ENCODE peak calls at places on chromosomes 1 and 21, in five cellular contexts. V is K562, Q is HepG2, R is GM12878, M is SK-N-SH. I is an unnamed sample.

GRCh38 chr1:14055442-14056225 is 355.6 kb downstream of the PRDM2 start:
- DNase-seq in V (no peak), Q (no peak), R (no peak), M (no peak), I (no peak)

GRCh38 chr1:210464519-210465039 is 135.9 kb downstream of the HHAT start:
- DNase-seq in V (no peak), Q (no peak), R (no peak), M (peak; percentile 8), I (peak; percentile 44)

GRCh38 chr1:178739285-178740045 is 14.4 kb downstream of the RALGPS2 start:
- DNase-seq in V (no peak), Q (no peak), R (no peak), M (no peak), I (peak; percentile 81)

GRCh38 chr1:13813398-13814012 is 113.5 kb downstream of the PRDM2 start:
- DNase-seq in V (peak; percentile 80), Q (no peak), R (no peak), M (peak; percentile 36), I (no peak)

GRCh38 chr1:207004931-207005830 is 27.4 kb downstream of the C1orf116 start:
- DNase-seq in V (peak; percentile 72), Q (peak; percentile 73), R (peak; percentile 7), M (peak; percentile 51), I (peak; percentile 74)

GRCh38 chr1:19799233-19799876 is 361 bp downstream of the TMCO4 start:
- DNase-seq in V (peak; percentile 57), Q (peak; percentile 56), R (no peak), M (peak; percentile 83), I (peak; percentile 37)

GRCh38 chr1:214260561-214261205 is 20.3 kb upstream of the SMYD2 start:
- DNase-seq in V (no peak), Q (no peak), R (no peak), M (no peak), I (no peak)

GRCh38 chr21:31473685-31474345 is 129.8 kb upstream of the TIAM1 start:
- DNase-seq in V (no peak), Q (no peak), R (no peak), M (no peak), I (no peak)

GRCh38 chr1:109771712-109772657 is 8.3 kb upstream of the EPS8L3 start:
- DNase-seq in V (no peak), Q (peak; percentile 50), R (no peak), M (no peak), I (no peak)

GRCh38 chr1:77958391-77958790 is 20.5 kb downstream of the FUBP1 start:
- DNase-seq in V (no peak), Q (no peak), R (no peak), M (no peak), I (no peak)

GRCh38 chr1:17663646-17664045 is 91.5 kb upstream of the ACTL8 start:
- DNase-seq in V (no peak), Q (no peak), R (no peak), M (no peak), I (no peak)

GRCh38 chr1:228082975-228083870 is 715 bp downstream of the ARF1 start:
- DNase-seq in V (peak; percentile 63), Q (no peak), R (no peak), M (peak; percentile 55), I (peak; percentile 29)

GRCh38 chr1:168621356-168621755 is 45.0 kb downstream of the XCL1 start:
- DNase-seq in V (no peak), Q (no peak), R (no peak), M (no peak), I (no peak)

GRCh38 chr1:116179398-116179797 is 68.2 kb downstream of the MAB21L3 start:
- DNase-seq in V (no peak), Q (peak; percentile 74), R (no peak), M (no peak), I (no peak)

GRCh38 chr21:45542667-45543370 is 579 bp upstream of the SLC19A1 start:
- DNase-seq in V (no peak), Q (no peak), R (no peak), M (peak; percentile 62), I (no peak)

GRCh38 chr21:41369105-41369914 is 7.5 kb downstream of the MX2 start:
- DNase-seq in V (no peak), Q (peak; percentile 40), R (peak; percentile 42), M (peak; percentile 42), I (no peak)

GRCh38 chr1:1080122-1080753 is 6.1 kb upstream of the RNF223 start:
- DNase-seq in V (peak; percentile 86), Q (peak; percentile 45), R (no peak), M (peak; percentile 94), I (peak; percentile 33)

GRCh38 chr1:212860713-212861581 is 2.9 kb downstream of the FLVCR1 start:
- DNase-seq in V (peak; percentile 82), Q (no peak), R (no peak), M (no peak), I (peak; percentile 52)

GRCh38 chr1:229940689-229941088 is 126.3 kb upstream of the GALNT2 start:
- DNase-seq in V (no peak), Q (no peak), R (no peak), M (no peak), I (peak; percentile 6)

GRCh38 chr21:41817228-41817627 is 50.4 kb upstream of the RIPK4 start:
- DNase-seq in V (peak; percentile 76), Q (peak; percentile 44), R (no peak), M (peak; percentile 72), I (peak; percentile 83)

GRCh38 chr1:24928631-24929090 is 1.4 kb downstream of the RUNX3 start:
- DNase-seq in V (no peak), Q (no peak), R (no peak), M (peak; percentile 50), I (no peak)

GRCh38 chr1:19504796-19505693 is 19.7 kb upstream of the CAPZB start:
- DNase-seq in V (no peak), Q (no peak), R (no peak), M (no peak), I (peak; percentile 95)

GRCh38 chr1:93625582-93626327 is 55.9 kb downstream of the BCAR3 start:
- DNase-seq in V (no peak), Q (no peak), R (no peak), M (peak; percentile 48), I (peak; percentile 93)

GRCh38 chr1:32972814-32973428 is 8.3 kb upstream of the RNF19B start:
- DNase-seq in V (no peak), Q (no peak), R (no peak), M (peak; percentile 91), I (peak; percentile 45)

GRCh38 chr1:242242983-242243382 is 244.1 kb upstream of the MAP1LC3C start:
- DNase-seq in V (no peak), Q (no peak), R (no peak), M (no peak), I (no peak)

GRCh38 chr1:228110536-228110935 is 1.4 kb upstream of the MRPL55 start:
- DNase-seq in V (no peak), Q (no peak), R (no peak), M (no peak), I (no peak)

GRCh38 chr1:81808760-81809159 is 8.0 kb downstream of the ADGRL2 start:
- DNase-seq in V (no peak), Q (peak; percentile 38), R (no peak), M (peak; percentile 55), I (no peak)

GRCh38 chr1:21490774-21491482 is 18.3 kb upstream of the ALPL start:
- DNase-seq in V (peak; percentile 62), Q (peak; percentile 41), R (no peak), M (peak; percentile 60), I (peak; percentile 64)

GRCh38 chr1:81689531-81689941 is 111.2 kb upstream of the ADGRL2 start:
- DNase-seq in V (no peak), Q (no peak), R (no peak), M (no peak), I (peak; percentile 86)

GRCh38 chr1:4121834-4122512 is 221.9 kb upstream of the C1orf174 start:
- DNase-seq in V (no peak), Q (no peak), R (no peak), M (no peak), I (no peak)

DNA sequence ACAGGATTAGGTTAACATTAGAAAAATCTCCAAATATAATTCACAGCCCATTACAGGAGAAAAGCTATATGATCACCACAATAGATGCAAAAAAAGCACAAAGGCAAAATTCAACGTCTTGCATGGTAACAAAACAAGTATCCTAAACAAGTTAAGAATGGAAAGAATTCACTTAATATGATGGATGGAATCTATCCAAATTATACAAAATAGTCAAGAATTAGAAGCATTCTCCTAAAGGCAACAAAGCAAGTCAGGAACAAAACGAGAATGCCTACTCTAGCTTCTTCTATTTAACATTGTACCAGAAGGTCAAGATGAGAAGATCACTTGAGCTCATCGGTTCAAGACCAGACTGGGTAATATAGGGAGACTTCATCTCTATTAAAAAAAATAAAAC is 442.8 kb downstream of the SETD4 start:
- DNase-seq in V (no peak), Q (no peak), R (no peak), M (no peak), I (no peak)
- TF ChIP-seq MXI1 in V (no peak), Q (no peak), R (no peak), M (no peak), I (no peak)

DNA sequence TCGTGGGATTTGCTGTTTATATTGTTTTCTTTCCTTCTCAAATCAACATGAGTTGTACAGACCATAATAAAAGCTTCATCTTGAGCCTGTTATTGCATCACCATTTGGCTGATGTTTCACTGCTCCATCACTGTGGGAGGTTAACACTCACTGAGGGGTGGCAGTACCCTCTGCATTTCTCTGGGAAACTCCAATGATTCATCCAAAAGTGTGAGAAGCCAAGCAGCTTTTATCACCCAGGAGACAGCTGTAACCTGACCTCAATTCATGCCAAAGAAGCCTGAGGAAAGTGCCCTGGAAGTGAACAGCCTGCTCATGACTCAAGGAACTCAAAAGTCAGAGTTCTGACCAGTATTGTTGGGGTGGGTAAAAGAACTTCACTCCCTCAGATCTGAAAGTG is 84.1 kb downstream of the GPR88 start:
- DNase-seq in V (no peak), Q (no peak), R (no peak), M (no peak), I (peak; percentile 99)
- TF ChIP-seq MXI1 in V (no peak), Q (no peak), R (no peak), M (no peak), I (no peak)

DNA sequence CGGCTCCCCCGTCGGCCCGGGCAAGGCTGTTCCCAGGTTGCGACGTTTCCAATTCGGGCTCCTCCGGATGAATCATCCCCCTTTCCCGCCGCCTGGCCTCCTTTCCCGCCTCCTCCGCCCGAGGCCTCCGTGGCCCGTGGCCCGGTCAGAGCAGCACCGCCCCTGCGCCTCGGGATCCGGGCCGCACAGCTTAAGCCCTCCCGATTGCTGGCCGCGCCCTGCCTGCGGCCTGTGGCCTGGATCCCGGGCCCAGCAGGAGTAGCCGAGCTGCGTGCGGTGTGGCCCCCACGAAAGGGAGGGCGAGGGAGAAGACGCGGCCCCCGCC is 1.1 kb downstream of the TMEM200B start:
- DNase-seq in V (no peak), Q (no peak), R (no peak), M (peak; percentile 49), I (peak; percentile 67)
- TF ChIP-seq MXI1 in V (no peak), Q (no peak), R (no peak), M (no peak), I (no peak)

DNA sequence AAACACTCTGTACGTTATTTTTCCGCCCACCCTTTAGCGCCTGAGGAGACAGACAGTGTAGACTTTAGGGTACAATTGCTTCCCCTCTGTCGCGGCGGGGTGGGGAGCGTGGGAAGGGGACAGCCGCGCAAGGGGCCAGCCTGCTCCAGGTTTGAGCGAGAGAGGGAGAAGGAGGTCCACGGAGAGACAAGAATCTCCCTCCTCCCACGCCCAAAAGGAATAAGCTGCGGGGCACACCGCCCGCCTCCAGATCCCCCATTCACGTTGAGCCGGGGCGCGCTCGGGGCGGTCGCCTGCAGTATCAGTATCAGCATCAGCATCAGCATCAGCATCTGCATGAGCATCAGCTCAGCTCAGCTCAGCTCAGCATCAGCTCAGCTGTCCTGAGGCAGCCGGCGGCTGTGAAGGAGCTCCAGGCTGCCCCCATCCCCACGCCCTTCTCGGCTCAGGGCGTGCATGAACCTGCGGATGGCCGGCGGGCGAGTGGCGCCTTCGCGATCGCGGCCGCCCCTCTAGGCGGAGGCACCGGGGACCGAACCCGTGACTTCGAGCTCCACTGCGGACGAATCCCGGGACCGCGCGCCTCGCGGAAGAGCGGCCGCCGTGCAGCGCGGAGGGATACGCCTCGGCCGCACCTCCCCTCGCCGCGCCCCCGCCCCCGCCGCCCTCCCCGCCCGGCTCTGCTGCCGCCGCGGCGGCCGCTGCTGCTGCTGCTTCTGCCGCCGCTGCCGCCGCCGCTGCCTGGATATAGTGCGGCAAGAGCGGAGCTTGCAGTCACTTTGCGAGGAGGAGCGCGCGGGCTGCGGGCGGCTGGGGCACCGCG is at the start of gene NCAM2:
- DNase-seq in V (peak; percentile 72), Q (peak; percentile 9), R (no peak), M (peak; percentile 93), I (peak; percentile 76)
- TF ChIP-seq MXI1 in V (no peak), Q (no peak), R (no peak), M (no peak), I (no peak)

I was measured in IMR-90.